ENCODE peak calls at places on chromosomes 11 and 22, in eight cellular contexts. One of them, this sample, is unnamed.

GRCh38 chr11:859394-860131 is 16.9 kb downstream of the TSPAN4 start:
- DNase-seq in AG04449: no peak
- DNase-seq in cardiac fibroblast: peak
- DNase-seq in AG09319: peak
- DNase-seq in IMR-90: peak
- DNase-seq in progenitor cell of endocrine pancreas: no peak
- DNase-seq in left lung: no peak
- DNase-seq in neural crest cell: no peak
- DNase-seq in this sample: no peak

GRCh38 chr11:91981995-91982394 is 242.6 kb upstream of the FAT3 start:
- DNase-seq in AG04449: peak
- DNase-seq in cardiac fibroblast: peak
- DNase-seq in AG09319: peak
- DNase-seq in IMR-90: peak
- DNase-seq in progenitor cell of endocrine pancreas: no peak
- DNase-seq in left lung: no peak
- DNase-seq in neural crest cell: no peak
- DNase-seq in this sample: no peak

GRCh38 chr11:10856689-10857603 is 907 bp downstream of the ZBED5 start:
- DNase-seq in AG04449: no peak
- DNase-seq in cardiac fibroblast: peak
- DNase-seq in AG09319: no peak
- DNase-seq in IMR-90: peak
- DNase-seq in progenitor cell of endocrine pancreas: no peak
- DNase-seq in left lung: no peak
- DNase-seq in neural crest cell: peak
- DNase-seq in this sample: peak

GRCh38 chr11:132866783-132867545 is 665.3 kb downstream of the OPCML start:
- DNase-seq in AG04449: no peak
- DNase-seq in cardiac fibroblast: peak
- DNase-seq in AG09319: no peak
- DNase-seq in IMR-90: peak
- DNase-seq in progenitor cell of endocrine pancreas: no peak
- DNase-seq in left lung: no peak
- DNase-seq in neural crest cell: no peak
- DNase-seq in this sample: no peak

GRCh38 chr22:33515733-33516297 is 404.5 kb downstream of the LARGE1 start:
- DNase-seq in AG04449: no peak
- DNase-seq in cardiac fibroblast: no peak
- DNase-seq in AG09319: no peak
- DNase-seq in IMR-90: no peak
- DNase-seq in progenitor cell of endocrine pancreas: no peak
- DNase-seq in left lung: no peak
- DNase-seq in neural crest cell: no peak
- DNase-seq in this sample: no peak

GRCh38 chr11:115613986-115614625 is 109.9 kb upstream of the CADM1 start:
- DNase-seq in AG04449: no peak
- DNase-seq in cardiac fibroblast: peak
- DNase-seq in AG09319: no peak
- DNase-seq in IMR-90: peak
- DNase-seq in progenitor cell of endocrine pancreas: no peak
- DNase-seq in left lung: no peak
- DNase-seq in neural crest cell: no peak
- DNase-seq in this sample: no peak

GRCh38 chr11:18280438-18281046 is 14.5 kb downstream of the SAA1 start:
- DNase-seq in AG04449: no peak
- DNase-seq in cardiac fibroblast: no peak
- DNase-seq in AG09319: no peak
- DNase-seq in IMR-90: no peak
- DNase-seq in progenitor cell of endocrine pancreas: no peak
- DNase-seq in left lung: no peak
- DNase-seq in neural crest cell: no peak
- DNase-seq in this sample: no peak

GRCh38 chr11:119262668-119263351 is 54.1 kb downstream of the MCAM start:
- DNase-seq in AG04449: no peak
- DNase-seq in cardiac fibroblast: peak
- DNase-seq in AG09319: no peak
- DNase-seq in IMR-90: peak
- DNase-seq in progenitor cell of endocrine pancreas: no peak
- DNase-seq in left lung: no peak
- DNase-seq in neural crest cell: no peak
- DNase-seq in this sample: no peak

GRCh38 chr11:31968774-31969433 is 122.0 kb upstream of the RCN1 start:
- DNase-seq in AG04449: peak
- DNase-seq in cardiac fibroblast: peak
- DNase-seq in AG09319: no peak
- DNase-seq in IMR-90: peak
- DNase-seq in progenitor cell of endocrine pancreas: no peak
- DNase-seq in left lung: no peak
- DNase-seq in neural crest cell: no peak
- DNase-seq in this sample: no peak

GRCh38 chr11:64039012-64039665 is 3.4 kb downstream of the FLRT1 start:
- DNase-seq in AG04449: no peak
- DNase-seq in cardiac fibroblast: no peak
- DNase-seq in AG09319: no peak
- DNase-seq in IMR-90: no peak
- DNase-seq in progenitor cell of endocrine pancreas: no peak
- DNase-seq in left lung: no peak
- DNase-seq in neural crest cell: no peak
- DNase-seq in this sample: no peak

GRCh38 chr11:69727266-69727665 is 23.4 kb upstream of the FGF19 start:
- DNase-seq in AG04449: no peak
- DNase-seq in cardiac fibroblast: no peak
- DNase-seq in AG09319: no peak
- DNase-seq in IMR-90: no peak
- DNase-seq in progenitor cell of endocrine pancreas: no peak
- DNase-seq in left lung: no peak
- DNase-seq in neural crest cell: no peak
- DNase-seq in this sample: no peak

GRCh38 chr22:22111267-22111751 is 128.7 kb upstream of the TOP3B start:
- DNase-seq in AG04449: peak
- DNase-seq in cardiac fibroblast: peak
- DNase-seq in AG09319: no peak
- DNase-seq in IMR-90: peak
- DNase-seq in progenitor cell of endocrine pancreas: no peak
- DNase-seq in left lung: no peak
- DNase-seq in neural crest cell: no peak
- DNase-seq in this sample: no peak

DNA sequence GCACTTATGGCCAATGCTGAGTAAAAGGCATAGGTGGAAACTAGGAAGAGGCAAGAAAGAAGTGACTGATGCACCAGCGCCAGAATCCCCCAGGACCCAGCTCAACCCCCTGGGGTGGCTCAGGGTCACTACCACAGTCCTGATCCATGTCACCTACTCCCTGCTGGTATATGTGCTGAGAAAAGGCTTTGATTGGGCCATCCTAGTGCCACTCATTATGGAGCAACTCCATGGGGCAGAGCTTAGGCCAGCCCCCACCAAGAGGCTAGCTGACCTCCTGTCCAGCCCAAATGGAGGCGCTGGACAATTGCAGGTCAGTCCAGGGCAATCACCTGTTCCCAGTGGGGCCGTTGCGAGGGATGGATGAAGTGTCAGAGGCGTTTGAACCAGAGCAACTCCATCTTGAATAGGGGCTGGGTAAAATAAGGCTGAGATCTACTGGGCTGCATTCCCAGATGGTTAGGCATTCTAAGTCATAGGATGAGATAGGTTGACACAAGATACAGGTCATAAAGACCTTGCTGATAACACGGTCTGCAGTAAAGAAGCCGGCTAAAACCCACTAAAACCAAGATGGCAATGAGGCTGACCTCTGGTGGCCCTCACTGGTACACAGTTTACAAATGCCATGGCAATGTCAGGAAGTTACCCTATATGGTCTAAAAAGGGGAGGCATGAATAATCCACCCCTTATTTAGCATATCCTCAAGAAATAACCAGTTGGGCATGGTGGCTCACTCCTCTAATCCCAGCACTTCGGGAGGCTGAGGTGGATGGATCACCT is 20.6 kb upstream of the DAGLA start:
- DNase-seq in AG04449: no peak
- DNase-seq in cardiac fibroblast: peak
- DNase-seq in AG09319: no peak
- DNase-seq in IMR-90: no peak
- DNase-seq in progenitor cell of endocrine pancreas: no peak
- DNase-seq in left lung: no peak
- DNase-seq in neural crest cell: no peak
- DNase-seq in this sample: no peak
- TF ChIP-seq CTCF in AG04449: no peak
- TF ChIP-seq CTCF in cardiac fibroblast: peak
- TF ChIP-seq CTCF in AG09319: no peak
- TF ChIP-seq CTCF in IMR-90: no peak
- TF ChIP-seq CTCF in progenitor cell of endocrine pancreas: no peak
- TF ChIP-seq CTCF in left lung: no peak
- TF ChIP-seq CTCF in neural crest cell: no peak
- TF ChIP-seq CTCF in this sample: no peak

DNA sequence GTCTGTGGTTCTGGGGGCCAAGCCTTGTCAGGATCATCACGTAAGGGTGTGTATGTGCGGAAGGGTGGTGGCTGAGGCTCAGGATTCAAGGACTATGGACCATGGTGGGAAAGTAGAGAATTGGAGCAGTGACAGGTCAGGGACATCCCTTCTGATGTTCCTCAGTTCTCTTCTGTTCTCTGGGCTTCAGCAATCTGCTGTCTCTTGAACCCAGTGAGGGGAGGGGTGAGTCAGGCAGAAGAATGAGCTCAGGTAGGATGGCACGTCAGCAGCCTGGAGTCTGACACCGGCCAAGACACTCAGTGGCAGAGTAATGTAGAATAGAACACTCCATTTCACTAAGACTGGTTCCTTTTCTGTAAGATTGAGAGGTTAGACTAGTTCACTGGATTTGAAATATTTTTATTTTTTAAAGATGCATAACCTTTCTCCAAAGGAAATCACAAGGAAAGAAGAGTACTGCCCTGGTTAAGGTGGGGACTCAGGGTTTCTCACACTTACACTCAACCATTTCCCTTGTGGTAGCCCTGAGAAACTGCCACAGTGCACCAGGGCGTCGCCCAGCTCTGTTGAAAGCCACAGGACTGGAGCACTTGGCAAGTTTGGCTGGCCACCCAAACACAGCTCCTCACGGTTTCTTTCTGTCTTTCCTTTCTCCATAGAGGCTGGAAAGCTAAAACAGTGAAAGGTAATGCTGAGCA is 23.2 kb upstream of the MICAL2 start:
- DNase-seq in AG04449: no peak
- DNase-seq in cardiac fibroblast: peak
- DNase-seq in AG09319: no peak
- DNase-seq in IMR-90: peak
- DNase-seq in progenitor cell of endocrine pancreas: no peak
- DNase-seq in left lung: no peak
- DNase-seq in neural crest cell: no peak
- DNase-seq in this sample: no peak
- TF ChIP-seq CTCF in AG04449: peak
- TF ChIP-seq CTCF in cardiac fibroblast: peak
- TF ChIP-seq CTCF in AG09319: peak
- TF ChIP-seq CTCF in IMR-90: peak
- TF ChIP-seq CTCF in progenitor cell of endocrine pancreas: no peak
- TF ChIP-seq CTCF in left lung: peak
- TF ChIP-seq CTCF in neural crest cell: peak
- TF ChIP-seq CTCF in this sample: no peak

GRCh38 chr11:2270322-2271076 is at the start of gene ASCL2:
- DNase-seq in AG04449: no peak
- DNase-seq in cardiac fibroblast: peak
- DNase-seq in AG09319: no peak
- DNase-seq in IMR-90: no peak
- DNase-seq in progenitor cell of endocrine pancreas: no peak
- DNase-seq in left lung: peak
- DNase-seq in neural crest cell: no peak
- DNase-seq in this sample: peak

GRCh38 chr11:2272241-2272945 is 2.0 kb upstream of the ASCL2 start:
- DNase-seq in AG04449: no peak
- DNase-seq in cardiac fibroblast: no peak
- DNase-seq in AG09319: no peak
- DNase-seq in IMR-90: no peak
- DNase-seq in progenitor cell of endocrine pancreas: no peak
- DNase-seq in left lung: no peak
- DNase-seq in neural crest cell: no peak
- DNase-seq in this sample: no peak

GRCh38 chr11:2272946-2273280 is 2.5 kb upstream of the ASCL2 start:
- DNase-seq in AG04449: no peak
- DNase-seq in cardiac fibroblast: no peak
- DNase-seq in AG09319: no peak
- DNase-seq in IMR-90: no peak
- DNase-seq in progenitor cell of endocrine pancreas: no peak
- DNase-seq in left lung: no peak
- DNase-seq in neural crest cell: no peak
- DNase-seq in this sample: no peak

GRCh38 chr11:2271077-2271326 is 614 bp upstream of the ASCL2 start:
- DNase-seq in AG04449: no peak
- DNase-seq in cardiac fibroblast: no peak
- DNase-seq in AG09319: no peak
- DNase-seq in IMR-90: no peak
- DNase-seq in progenitor cell of endocrine pancreas: no peak
- DNase-seq in left lung: peak
- DNase-seq in neural crest cell: no peak
- DNase-seq in this sample: peak

DNA sequence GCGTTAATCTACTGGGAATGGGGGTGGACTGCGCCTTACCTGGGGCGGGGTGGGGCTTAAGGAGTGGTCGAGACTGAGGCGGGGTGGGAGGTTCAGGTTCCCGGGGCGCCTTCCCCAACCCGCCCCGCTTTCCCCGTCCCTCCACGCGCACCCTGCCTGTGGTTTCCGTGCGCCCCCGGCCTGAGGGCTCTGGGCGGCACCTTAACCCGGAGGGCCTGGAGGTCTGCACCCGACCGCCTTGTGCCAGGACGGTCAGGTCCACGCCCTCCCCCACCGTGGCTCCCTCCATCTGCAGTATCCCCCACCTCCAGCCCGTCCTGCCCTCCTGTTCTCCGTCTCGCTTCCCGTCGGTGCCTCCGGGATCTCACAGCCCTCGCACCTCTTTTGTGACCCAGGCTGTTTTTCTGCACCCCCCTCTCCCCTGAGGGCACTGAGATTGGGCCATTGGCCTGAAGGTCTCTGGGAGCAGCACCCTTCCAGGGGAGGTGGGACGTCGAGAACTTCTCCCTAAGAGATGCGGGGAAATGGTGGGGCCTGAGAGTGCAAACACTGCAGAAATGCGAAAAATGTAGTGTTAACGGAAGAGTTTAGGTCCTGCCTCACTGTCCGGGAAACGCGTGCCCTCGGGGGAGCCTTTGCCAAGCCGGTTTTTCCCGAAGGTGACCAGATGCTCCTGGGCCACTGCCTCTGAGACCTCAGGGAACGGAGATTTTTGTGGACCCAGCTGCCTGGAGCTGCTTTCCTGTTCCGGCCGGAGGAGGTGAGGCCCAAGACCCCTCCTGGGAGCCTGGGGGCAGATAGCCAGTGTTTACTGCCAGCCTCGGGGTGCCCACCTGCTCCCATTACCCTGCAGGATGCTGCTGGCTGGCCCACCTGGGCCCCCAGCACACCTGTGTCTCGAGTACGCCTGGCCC is 1.2 kb upstream of the ASCL2 start:
- DNase-seq in AG04449: no peak
- DNase-seq in cardiac fibroblast: no peak
- DNase-seq in AG09319: no peak
- DNase-seq in IMR-90: no peak
- DNase-seq in progenitor cell of endocrine pancreas: no peak
- DNase-seq in left lung: peak
- DNase-seq in neural crest cell: no peak
- DNase-seq in this sample: no peak
- TF ChIP-seq CTCF in AG04449: no peak
- TF ChIP-seq CTCF in cardiac fibroblast: no peak
- TF ChIP-seq CTCF in AG09319: no peak
- TF ChIP-seq CTCF in IMR-90: no peak
- TF ChIP-seq CTCF in progenitor cell of endocrine pancreas: no peak
- TF ChIP-seq CTCF in left lung: no peak
- TF ChIP-seq CTCF in neural crest cell: no peak
- TF ChIP-seq CTCF in this sample: no peak

GRCh38 chr11:2693851-2694261 is 5.9 kb downstream of the KCNQ1OT1 start:
- DNase-seq in AG04449: no peak
- DNase-seq in cardiac fibroblast: no peak
- DNase-seq in AG09319: no peak
- DNase-seq in IMR-90: no peak
- DNase-seq in progenitor cell of endocrine pancreas: no peak
- DNase-seq in left lung: no peak
- DNase-seq in neural crest cell: no peak
- DNase-seq in this sample: no peak
- TF ChIP-seq CTCF in AG04449: no peak
- TF ChIP-seq CTCF in cardiac fibroblast: peak
- TF ChIP-seq CTCF in AG09319: no peak
- TF ChIP-seq CTCF in IMR-90: no peak
- TF ChIP-seq CTCF in progenitor cell of endocrine pancreas: no peak
- TF ChIP-seq CTCF in left lung: no peak
- TF ChIP-seq CTCF in neural crest cell: no peak
- TF ChIP-seq CTCF in this sample: no peak